ENCODE peak calls at places on chromosomes 1 and 21, in five cellular contexts. Z, F, V, W and I are unnamed samples. For H3K27me3, the result is how much of the 10 kb centered on the place peaks cover.

GRCh38 chr21:45833437-45833836 is 148.1 kb upstream of the COL6A1 start:
- DNase-seq in Z (no peak), W (no peak), V (no peak), F (no peak), I (no peak)

GRCh38 chr1:182309631-182310351 is 81.8 kb downstream of the GLUL start:
- DNase-seq in W (no peak), Z (no peak), F (no peak), V (no peak), I (no peak)

GRCh38 chr1:67711150-67711849 is 26.3 kb downstream of the GADD45A start:
- DNase-seq in Z (no peak), V (no peak), F (no peak), W (no peak), I (no peak)

GRCh38 chr1:9538669-9539164 is 548 bp upstream of the SLC25A33 start:
- DNase-seq in F (no peak), V (no peak), Z (no peak), W (no peak), I (no peak)

GRCh38 chr1:78830321-78830720 is 176.2 kb downstream of the ADGRL4 start:
- DNase-seq in F (no peak), W (no peak), Z (no peak), V (no peak), I (no peak)

GRCh38 chr1:228176024-228176395 is 10.4 kb downstream of the IBA57 start:
- DNase-seq in W (no peak), V (no peak), F (no peak), Z (no peak), I (no peak)

GRCh38 chr1:234079896-234080295 is 175.4 kb downstream of the SLC35F3 start:
- DNase-seq in Z (no peak), W (no peak), F (no peak), V (no peak), I (no peak)

GRCh38 chr1:3948344-3948743 is 48.3 kb upstream of the C1orf174 start:
- DNase-seq in W (no peak), F (no peak), V (no peak), Z (no peak), I (no peak)

GRCh38 chr21:44253832-44254700 is 7.6 kb downstream of the DNMT3L start:
- DNase-seq in V (no peak), Z (no peak), W (no peak), F (peak), I (no peak)

GRCh38 chr1:78690516-78690915 is 40.9 kb downstream of the IFI44 start:
- DNase-seq in Z (no peak), V (no peak), F (no peak), W (no peak), I (no peak)

GRCh38 chr1:54312874-54313316 is 93.3 kb downstream of the SSBP3 start:
- DNase-seq in V (no peak), Z (no peak), W (no peak), F (no peak), I (no peak)

GRCh38 chr1:22317231-22317919 is 134.3 kb upstream of the ZBTB40 start:
- DNase-seq in Z (peak), V (no peak), F (peak), W (no peak), I (no peak)

GRCh38 chr1:96863449-96863848 is 141.9 kb downstream of the PTBP2 start:
- DNase-seq in F (no peak), Z (no peak), W (no peak), V (no peak), I (no peak)
- H3K27me3 ChIP-seq in F (under half), Z (under half), W (under half), V (under half), I (under half)

DNA sequence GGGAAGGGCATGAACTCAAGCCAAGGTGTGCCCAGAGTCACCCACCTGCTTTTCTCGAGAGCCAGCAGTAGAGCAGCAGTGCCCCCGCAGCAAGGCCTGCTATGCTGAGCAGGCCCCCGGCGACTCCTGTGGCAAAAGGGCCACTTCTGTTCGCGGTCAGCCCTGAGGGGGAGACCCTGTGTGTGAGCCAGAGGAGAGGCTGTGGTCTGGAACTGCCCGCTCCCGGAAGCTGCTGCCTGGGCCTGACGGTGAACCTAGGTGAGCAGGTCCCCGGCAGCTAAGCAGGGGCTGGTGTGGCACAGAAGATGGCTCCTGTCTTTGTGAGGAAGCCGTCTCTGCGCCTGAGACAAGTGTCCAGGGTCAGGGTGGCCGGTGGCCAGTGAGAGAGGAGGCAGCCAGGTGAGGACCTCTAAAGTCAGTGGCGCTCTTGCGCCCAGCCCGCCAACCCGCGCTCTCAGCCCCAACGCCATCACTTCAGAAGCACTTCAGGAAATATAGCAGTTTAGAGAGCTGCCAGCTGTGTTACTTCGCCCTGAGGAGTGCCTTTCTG is 31.9 kb downstream of the FCRL5 start:
- DNase-seq in V (no peak), W (no peak), Z (no peak), F (no peak), I (no peak)
- H3K27me3 ChIP-seq in V (under half), W (under half), Z (under half), F (under half), I (under half)

DNA sequence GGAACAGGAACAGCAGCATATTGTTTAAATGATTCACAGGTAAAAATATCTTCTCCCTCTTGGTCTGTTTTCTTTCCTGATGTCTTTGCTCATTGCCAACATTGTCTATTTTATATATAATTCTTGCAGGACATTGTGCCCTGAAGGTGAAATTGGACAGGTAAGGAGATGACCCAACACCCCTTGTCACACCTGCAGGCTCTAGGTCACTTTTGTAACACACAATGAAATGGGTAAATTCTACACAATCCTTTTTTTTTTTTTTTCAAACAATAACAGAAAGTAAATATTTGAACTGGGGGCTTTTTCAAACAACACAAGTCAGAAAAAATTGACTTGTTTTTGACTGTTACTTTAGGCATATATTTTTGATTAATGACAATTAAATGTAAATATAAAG is 62.9 kb upstream of the ERG start:
- DNase-seq in F (no peak), V (no peak), Z (no peak), W (no peak), I (no peak)
- H3K27me3 ChIP-seq in F (under half), V (under half), Z (under half), W (under half), I (under half)

DNA sequence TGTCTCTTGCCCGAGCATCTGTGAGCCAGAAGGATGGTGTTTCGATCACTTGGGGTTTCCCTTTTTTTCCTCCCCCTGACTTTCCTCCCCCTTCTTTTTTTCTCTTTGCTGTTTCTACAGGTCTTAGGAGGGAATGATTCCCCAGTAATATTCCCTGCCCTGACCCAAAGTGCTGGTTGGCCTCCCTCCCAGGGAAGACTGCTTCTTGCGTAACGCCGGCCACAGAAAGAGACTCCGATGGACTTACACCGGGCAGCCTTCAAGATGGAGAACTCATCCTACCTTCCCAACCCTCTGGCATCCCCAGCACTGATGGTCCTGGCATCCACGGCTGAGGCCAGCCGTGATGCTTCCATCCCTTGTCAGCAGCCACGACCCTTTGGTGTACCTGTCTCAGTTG is 6.8 kb downstream of the RNF220 start:
- DNase-seq in W (no peak), F (no peak), V (no peak), Z (no peak), I (no peak)
- H3K27me3 ChIP-seq in W (half or more), F (under half), V (under half), Z (under half), I (half or more)

GRCh38 chr1:47555841-47556616 is 118.2 kb downstream of the FOXD2 start:
- DNase-seq in F (no peak), Z (no peak), W (no peak), V (no peak), I (no peak)

GRCh38 chr1:47551971-47552528 is 114.2 kb downstream of the FOXD2 start:
- DNase-seq in Z (no peak), V (no peak), F (no peak), W (no peak), I (no peak)

GRCh38 chr1:47555307-47555706 is 117.5 kb downstream of the FOXD2 start:
- DNase-seq in W (no peak), F (no peak), Z (no peak), V (no peak), I (no peak)

GRCh38 chr1:47554901-47555300 is 117.1 kb downstream of the FOXD2 start:
- DNase-seq in F (no peak), Z (no peak), W (no peak), V (no peak), I (no peak)

GRCh38 chr1:47554082-47554481 is 116.2 kb downstream of the FOXD2 start:
- DNase-seq in W (no peak), V (no peak), F (no peak), Z (no peak), I (no peak)
- H3K27me3 ChIP-seq in W (under half), V (under half), F (under half), Z (under half), I (under half)

GRCh38 chr1:231613419-231614349 is 12.9 kb upstream of the DISC1 start:
- DNase-seq in Z (no peak), V (no peak), W (no peak), F (no peak), I (no peak)

GRCh38 chr1:231612393-231613089 is 14.0 kb upstream of the DISC1 start:
- DNase-seq in Z (no peak), W (peak), V (no peak), F (no peak), I (no peak)

GRCh38 chr1:231618588-231619256 is 7.9 kb upstream of the DISC1 start:
- DNase-seq in F (no peak), Z (no peak), V (no peak), W (no peak), I (no peak)

GRCh38 chr1:231619257-231619634 is 7.3 kb upstream of the DISC1 start:
- DNase-seq in F (no peak), V (no peak), Z (no peak), W (no peak), I (no peak)

GRCh38 chr1:231616667-231617066 is 9.9 kb upstream of the DISC1 start:
- DNase-seq in F (no peak), V (no peak), W (no peak), Z (no peak), I (no peak)
- H3K27me3 ChIP-seq in F (under half), V (under half), W (under half), Z (under half), I (under half)